ENCODE peak calls at places on chromosome 3, in eight cellular contexts. O is EH; L is COR-L47; T is NCI-H1105 treated with DMSO at 0.1 percent for 48 hours; U is HCT116; D is adipocyte; S is activated T-cell treated with anti-CD3 and anti-CD28 coated beads for 1 hour; X is activated CD4-positive, alpha-beta T cell treated with anti-CD3 and anti-CD28 coated beads for 48 hours. R is an unnamed sample.

GRCh38 chr3:69900331-69900730 is 99.2 kb upstream of the SAMMSON start:
- DNase-seq in U (no peak), D (no peak), S (no peak), T (no peak), X (no peak), O (no peak), L (no peak), R (no peak)

GRCh38 chr3:47163990-47164848 is at the start of gene SETD2:
- DNase-seq in T (peak), X (peak), O (peak), D (peak), S (peak), L (peak), U (peak), R (peak)

GRCh38 chr3:181252626-181253025 is 263.1 kb upstream of the DNAJC19 start:
- DNase-seq in O (no peak), X (no peak), U (no peak), T (peak), S (no peak), D (no peak), L (peak), R (no peak)

GRCh38 chr3:191030983-191031382 is 168.1 kb upstream of the OSTN start:
- DNase-seq in L (no peak), O (no peak), D (no peak), S (no peak), X (no peak), U (no peak), T (no peak), R (no peak)

GRCh38 chr3:194058189-194058571 is 77.8 kb upstream of the HES1 start:
- DNase-seq in D (peak), L (no peak), S (no peak), O (peak), X (peak), U (no peak), T (peak), R (peak)

GRCh38 chr3:44939581-44940036 is 36.4 kb downstream of the ZDHHC3 start:
- DNase-seq in O (peak), X (no peak), T (no peak), L (no peak), U (no peak), D (no peak), S (no peak), R (peak)

GRCh38 chr3:142228964-142229363 is 3.6 kb upstream of the GK5 start:
- DNase-seq in X (no peak), U (no peak), S (no peak), D (no peak), T (no peak), O (no peak), L (no peak), R (no peak)

GRCh38 chr3:160400048-160400630 is 689 bp downstream of the SMC4 start:
- DNase-seq in T (peak), X (peak), U (no peak), L (peak), D (peak), S (peak), O (peak), R (peak)

GRCh38 chr3:129046037-129046731 is 14.4 kb upstream of the GP9 start:
- DNase-seq in X (no peak), S (no peak), T (no peak), D (no peak), U (no peak), L (no peak), O (no peak), R (no peak)